ENCODE peak calls at places on chromosomes 6 and 20, in six cellular contexts. C, O, T, S, K and A are unnamed samples.

GRCh38 chr20:1805161-1805581 is 90.0 kb upstream of the SIRPA start:
- DNase-seq in C (no peak), O (no peak), T (no peak), S (no peak), K (no peak), A (no peak)

GRCh38 chr6:130482645-130483390 is 117.0 kb downstream of the TMEM200A start:
- DNase-seq in C (peak; percentile 66), O (peak; percentile 89), T (no peak), S (no peak), K (no peak), A (no peak)

GRCh38 chr6:1862411-1862810 is 252.7 kb downstream of the FOXC1 start:
- DNase-seq in C (no peak), O (no peak), T (no peak), S (no peak), K (no peak), A (no peak)

GRCh38 chr6:160160450-160160849 is 38.8 kb downstream of the SLC22A1 start:
- DNase-seq in C (no peak), O (no peak), T (no peak), S (no peak), K (no peak), A (no peak)

GRCh38 chr20:32804817-32805216 is 14.9 kb upstream of the MAPRE1 start:
- DNase-seq in C (no peak), O (no peak), T (no peak), S (no peak), K (no peak), A (no peak)

GRCh38 chr6:5389086-5389745 is 127.9 kb downstream of the FARS2 start:
- DNase-seq in C (no peak), O (no peak), T (no peak), S (no peak), K (no peak), A (no peak)

GRCh38 chr6:3265671-3266070 is 6.9 kb downstream of the PSMG4 start:
- DNase-seq in C (no peak), O (no peak), T (no peak), S (no peak), K (no peak), A (no peak)

GRCh38 chr6:21270501-21271290 is 322.9 kb upstream of the SOX4 start:
- DNase-seq in C (no peak), O (no peak), T (no peak), S (no peak), K (no peak), A (no peak)

GRCh38 chr20:931401-931800 is 15.3 kb upstream of the ANGPT4 start:
- DNase-seq in C (no peak), O (no peak), T (no peak), S (no peak), K (no peak), A (peak; percentile 18)

GRCh38 chr6:156544046-156544445 is 233.1 kb upstream of the ARID1B start:
- DNase-seq in C (no peak), O (no peak), T (no peak), S (no peak), K (no peak), A (no peak)

GRCh38 chr6:36505744-36506534 is 41.3 kb downstream of the STK38 start:
- DNase-seq in C (no peak), O (no peak), T (no peak), S (no peak), K (no peak), A (no peak)

GRCh38 chr20:22525821-22526220 is 58.6 kb downstream of the FOXA2 start:
- DNase-seq in C (no peak), O (no peak), T (no peak), S (no peak), K (no peak), A (no peak)

GRCh38 chr6:121305957-121306607 is 28.2 kb downstream of the TBC1D32 start:
- DNase-seq in C (peak; percentile 25), O (peak; percentile 27), T (no peak), S (no peak), K (no peak), A (peak; percentile 32)